ENCODE peak calls at places on chromosomes 16 and 17, in seven cellular contexts. S is left ventricle myocardium inferior, I is NAMALWA, N is left ventricle myocardium superior, M is mammary epithelial cell, A is ascending aorta, P is ELR. H is an unnamed sample.

GRCh38 chr17:51056813-51057510 is 63.7 kb downstream of the SPAG9 start:
- DNase-seq in S (no peak), I (peak), N (no peak), M (peak), A (no peak), P (peak), H (no peak)

GRCh38 chr17:3027786-3028532 is 35.4 kb downstream of the OR1D5 start:
- DNase-seq in S (no peak), I (no peak), N (no peak), M (no peak), A (peak), P (no peak), H (no peak)

GRCh38 chr17:17820046-17820445 is 16.7 kb downstream of the SREBF1 start:
- DNase-seq in S (no peak), I (no peak), N (no peak), M (no peak), A (no peak), P (no peak), H (no peak)

GRCh38 chr17:3804503-3804931 is 3.5 kb upstream of the ITGAE start:
- DNase-seq in S (no peak), I (no peak), N (no peak), M (no peak), A (no peak), P (peak), H (no peak)

GRCh38 chr17:59230765-59231164 is 10.5 kb downstream of the GDPD1 start:
- DNase-seq in S (no peak), I (no peak), N (no peak), M (no peak), A (no peak), P (no peak), H (no peak)

GRCh38 chr16:28843766-28844165 is 2.4 kb downstream of the TUFM start:
- DNase-seq in S (no peak), I (no peak), N (no peak), M (no peak), A (no peak), P (no peak), H (no peak)

GRCh38 chr17:58300336-58300735 is 19.6 kb upstream of the MPO start:
- DNase-seq in S (no peak), I (no peak), N (no peak), M (no peak), A (no peak), P (no peak), H (no peak)

GRCh38 chr16:67594956-67595355 is 32.6 kb downstream of the CTCF start:
- DNase-seq in S (no peak), I (no peak), N (no peak), M (peak), A (peak), P (peak), H (no peak)

GRCh38 chr17:7846765-7847661 is 7.9 kb upstream of the TMEM88 start:
- DNase-seq in S (no peak), I (no peak), N (no peak), M (no peak), A (peak), P (no peak), H (no peak)

GRCh38 chr17:35774499-35774898 is 13.8 kb downstream of the C17orf50 start:
- DNase-seq in S (no peak), I (no peak), N (peak), M (no peak), A (peak), P (no peak), H (peak)

GRCh38 chr16:57514891-57515600 is 21.3 kb downstream of the CCDC102A start:
- DNase-seq in S (no peak), I (no peak), N (no peak), M (no peak), A (no peak), P (no peak), H (no peak)

GRCh38 chr16:46918400-46918799 is 34.2 kb downstream of the GPT2 start:
- DNase-seq in S (no peak), I (no peak), N (no peak), M (no peak), A (no peak), P (no peak), H (no peak)

GRCh38 chr16:55123652-55124051 is 193.0 kb downstream of the IRX5 start:
- DNase-seq in S (no peak), I (no peak), N (no peak), M (no peak), A (no peak), P (no peak), H (no peak)

GRCh38 chr16:53224932-53225533 is 170.2 kb downstream of the CHD9 start:
- DNase-seq in S (no peak), I (no peak), N (no peak), M (peak), A (no peak), P (peak), H (no peak)

GRCh38 chr16:87728026-87728425 is 37.8 kb downstream of the KLHDC4 start:
- DNase-seq in S (no peak), I (no peak), N (no peak), M (no peak), A (no peak), P (peak), H (no peak)

GRCh38 chr17:4130715-4131114 is 12.1 kb downstream of the ZZEF1 start:
- DNase-seq in S (no peak), I (no peak), N (no peak), M (no peak), A (peak), P (peak), H (no peak)

GRCh38 chr17:28334666-28335200 is 539 bp downstream of the IFT20 start:
- DNase-seq in S (no peak), I (no peak), N (no peak), M (no peak), A (no peak), P (peak), H (no peak)

GRCh38 chr17:33204156-33204555 is 88.9 kb downstream of the ASIC2 start:
- DNase-seq in S (no peak), I (no peak), N (no peak), M (no peak), A (no peak), P (no peak), H (no peak)

GRCh38 chr16:67417333-67418061 is 1.2 kb upstream of the ZDHHC1 start:
- DNase-seq in S (no peak), I (no peak), N (no peak), M (no peak), A (no peak), P (no peak), H (no peak)

GRCh38 chr16:77951788-77952187 is 70.6 kb upstream of the CLEC3A start:
- DNase-seq in S (no peak), I (peak), N (no peak), M (peak), A (no peak), P (peak), H (no peak)

GRCh38 chr16:66223176-66223780 is 143.2 kb upstream of the CDH5 start:
- DNase-seq in S (no peak), I (no peak), N (no peak), M (no peak), A (peak), P (no peak), H (no peak)

GRCh38 chr16:85446846-85447656 is 166.1 kb upstream of the GSE1 start:
- DNase-seq in S (no peak), I (peak), N (no peak), M (no peak), A (no peak), P (no peak), H (no peak)

GRCh38 chr17:19354123-19354522 is 8.4 kb downstream of the B9D1 start:
- DNase-seq in S (no peak), I (no peak), N (no peak), M (peak), A (no peak), P (peak), H (no peak)

GRCh38 chr17:70365098-70365583 is 195.8 kb downstream of the KCNJ2 start:
- DNase-seq in S (no peak), I (peak), N (no peak), M (peak), A (no peak), P (peak), H (no peak)

GRCh38 chr16:15672514-15673167 is 22.6 kb downstream of the NDE1 start:
- DNase-seq in S (peak), I (no peak), N (peak), M (peak), A (peak), P (peak), H (peak)